ENCODE peak calls at places on chromosomes 5 and 9, in four cellular contexts. V, T, X and I are unnamed samples.

GRCh38 chr5:33891731-33892418 is at the start of gene ADAMTS12:
- DNase-seq in V (no peak), T (no peak), X (peak), I (peak)

GRCh38 chr5:50962934-50963646 is 296.7 kb downstream of the PARP8 start:
- DNase-seq in V (peak), T (no peak), X (peak), I (peak)

GRCh38 chr9:134346840-134347239 is 20.6 kb downstream of the RXRA start:
- DNase-seq in V (no peak), T (no peak), X (no peak), I (no peak)

GRCh38 chr5:90657788-90658187 is 99.2 kb downstream of the ADGRV1 start:
- DNase-seq in V (no peak), T (no peak), X (no peak), I (no peak)

GRCh38 chr9:32412440-32412839 is 28.0 kb downstream of the ACO1 start:
- DNase-seq in V (no peak), T (no peak), X (no peak), I (no peak)

GRCh38 chr5:68500828-68501227 is 285.3 kb downstream of the PIK3R1 start:
- DNase-seq in V (no peak), T (no peak), X (no peak), I (no peak)

GRCh38 chr5:74499236-74499635 is 141.3 kb downstream of the ENC1 start:
- DNase-seq in V (no peak), T (no peak), X (no peak), I (no peak)

GRCh38 chr5:116371431-116371830 is 203.2 kb downstream of the SEMA6A start:
- DNase-seq in V (no peak), T (no peak), X (no peak), I (no peak)

GRCh38 chr5:103456476-103456875 is 106.1 kb downstream of the NUDT12 start:
- DNase-seq in V (no peak), T (no peak), X (no peak), I (no peak)

GRCh38 chr5:172466062-172466461 is 11.7 kb upstream of the SH3PXD2B start:
- DNase-seq in V (no peak), T (no peak), X (no peak), I (no peak)

GRCh38 chr5:103981592-103981991 is 419.0 kb upstream of the NUDT12 start:
- DNase-seq in V (no peak), T (no peak), X (no peak), I (no peak)

GRCh38 chr9:105693435-105694275 is 686 bp upstream of the TMEM38B start:
- DNase-seq in V (no peak), T (no peak), X (no peak), I (no peak)

GRCh38 chr5:115329475-115329874 is 33.0 kb upstream of the CCDC112 start:
- DNase-seq in V (no peak), T (no peak), X (no peak), I (no peak)

GRCh38 chr5:61030163-61030482 is 85.1 kb downstream of the NDUFAF2 start:
- DNase-seq in V (no peak), T (no peak), X (no peak), I (no peak)

GRCh38 chr9:80492221-80492620 is 920.5 kb downstream of the TLE4 start:
- DNase-seq in V (no peak), T (peak), X (no peak), I (no peak)

GRCh38 chr5:123696948-123697347 is 185.0 kb downstream of the CSNK1G3 start:
- DNase-seq in V (peak), T (no peak), X (no peak), I (no peak)

GRCh38 chr5:171580506-171581265 is 161.2 kb downstream of the FGF18 start:
- DNase-seq in V (no peak), T (no peak), X (peak), I (no peak)

GRCh38 chr5:180642181-180643140 is 6.9 kb downstream of the FLT4 start:
- DNase-seq in V (peak), T (no peak), X (no peak), I (no peak)

GRCh38 chr5:178384815-178385471 is 152.3 kb upstream of the PHYKPL start:
- DNase-seq in V (peak), T (no peak), X (no peak), I (no peak)

GRCh38 chr9:99445377-99445891 is 223.4 kb downstream of the SEC61B start:
- DNase-seq in V (peak), T (peak), X (peak), I (peak)

GRCh38 chr5:57299945-57300344 is 126.1 kb downstream of the GPBP1 start:
- DNase-seq in V (no peak), T (no peak), X (no peak), I (no peak)

GRCh38 chr5:61599370-61600140 is 267.5 kb downstream of the ZSWIM6 start:
- DNase-seq in V (no peak), T (no peak), X (no peak), I (no peak)

GRCh38 chr9:88828492-88828974 is 162.7 kb upstream of the S1PR3 start:
- DNase-seq in V (no peak), T (no peak), X (no peak), I (no peak)

GRCh38 chr9:29211681-29212589 is 1638.7 kb upstream of the C9orf72 start:
- DNase-seq in V (peak), T (no peak), X (peak), I (peak)

GRCh38 chr9:7965091-7965490 is 165.5 kb upstream of the DMAC1 start:
- DNase-seq in V (no peak), T (no peak), X (no peak), I (no peak)